ENCODE peak calls at places on chromosomes 7 and 10, in seven cellular contexts. U, N, H, F, L, Q and X are unnamed samples.

GRCh38 chr7:151172273-151173141 is 5.0 kb upstream of the GBX1 start:
- DNase-seq in N (peak), F (peak), L (peak), Q (peak), H (peak), U (no peak), X (peak)

GRCh38 chr10:23917251-23917908 is 291.6 kb upstream of the KIAA1217 start:
- DNase-seq in H (no peak), F (no peak), Q (no peak), N (no peak), L (no peak), U (no peak), X (no peak)

GRCh38 chr7:112566392-112567324 is 85.9 kb downstream of the LSMEM1 start:
- DNase-seq in L (no peak), N (no peak), H (no peak), U (no peak), F (no peak), Q (no peak), X (no peak)

GRCh38 chr10:123043409-123043925 is 34.7 kb downstream of the ACADSB start:
- DNase-seq in Q (peak), N (peak), F (peak), U (peak), H (peak), L (peak), X (peak)

GRCh38 chr7:95229301-95229700 is 95.0 kb downstream of the PON1 start:
- DNase-seq in F (no peak), H (no peak), Q (no peak), U (no peak), L (no peak), N (no peak), X (no peak)

GRCh38 chr10:132910901-132911711 is 31.3 kb downstream of the CFAP46 start:
- DNase-seq in U (no peak), N (peak), H (no peak), L (no peak), F (no peak), Q (no peak), X (no peak)

GRCh38 chr7:36764929-36765328 is 40.6 kb upstream of the AOAH start:
- DNase-seq in H (no peak), N (no peak), F (no peak), Q (no peak), L (no peak), U (no peak), X (no peak)

GRCh38 chr10:34008641-34009040 is 674.2 kb upstream of the NRP1 start:
- DNase-seq in N (no peak), F (no peak), Q (no peak), L (no peak), H (peak), U (no peak), X (no peak)

GRCh38 chr10:132856869-132857524 is 71.0 kb upstream of the NKX6-2 start:
- DNase-seq in F (no peak), U (no peak), N (no peak), Q (no peak), L (no peak), H (no peak), X (no peak)

GRCh38 chr10:69237528-69238159 is 17.5 kb downstream of the HKDC1 start:
- DNase-seq in N (peak), H (peak), L (peak), Q (peak), U (no peak), F (peak), X (peak)

GRCh38 chr7:121755818-121756501 is 117.0 kb upstream of the PTPRZ1 start:
- DNase-seq in U (no peak), N (no peak), L (peak), F (no peak), Q (no peak), H (peak), X (no peak)

GRCh38 chr10:50347394-50347802 is 96.1 kb upstream of the ASAH2 start:
- DNase-seq in L (no peak), U (no peak), Q (peak), F (no peak), H (no peak), N (no peak), X (no peak)

GRCh38 chr7:42107484-42107883 is 129.5 kb downstream of the GLI3 start:
- DNase-seq in L (no peak), U (no peak), N (peak), H (peak), Q (no peak), F (no peak), X (no peak)

GRCh38 chr7:140230517-140230861 is 53.7 kb upstream of the KDM7A start:
- DNase-seq in L (peak), U (no peak), F (no peak), N (peak), H (no peak), Q (no peak), X (no peak)

GRCh38 chr7:73871163-73872011 is 10.4 kb downstream of the TMEM270 start:
- DNase-seq in H (no peak), L (no peak), N (no peak), F (no peak), U (no peak), Q (no peak), X (no peak)

GRCh38 chr10:15316144-15316543 is 54.9 kb downstream of the FAM171A1 start:
- DNase-seq in H (no peak), U (no peak), L (no peak), Q (no peak), F (no peak), N (no peak), X (no peak)

GRCh38 chr10:73635781-73636180 is 5.5 kb downstream of the MYOZ1 start:
- DNase-seq in F (peak), H (no peak), U (no peak), Q (no peak), N (no peak), L (no peak), X (no peak)

GRCh38 chr10:17025444-17026295 is 103.9 kb downstream of the CUBN start:
- DNase-seq in Q (no peak), N (peak), U (peak), L (peak), F (no peak), H (no peak), X (peak)

GRCh38 chr10:61548371-61548770 is 95.2 kb upstream of the TMEM26 start:
- DNase-seq in H (no peak), U (no peak), Q (no peak), F (no peak), L (no peak), N (no peak), X (peak)

GRCh38 chr10:46019541-46020343 is 10.7 kb downstream of the NCOA4 start:
- DNase-seq in Q (peak), U (no peak), H (no peak), F (peak), L (peak), N (no peak), X (no peak)

GRCh38 chr7:73861305-73861704 is 346 bp downstream of the TMEM270 start:
- DNase-seq in N (no peak), L (no peak), U (no peak), Q (no peak), H (no peak), F (no peak), X (no peak)

GRCh38 chr7:101792051-101792651 is 25.3 kb upstream of the CUX1 start:
- DNase-seq in U (peak), F (no peak), Q (no peak), N (peak), L (peak), H (no peak), X (peak)

GRCh38 chr7:41940760-41941343 is 238.0 kb upstream of the INHBA start:
- DNase-seq in U (no peak), H (peak), F (peak), L (peak), N (peak), Q (peak), X (peak)

GRCh38 chr10:110209399-110209925 is 2.1 kb downstream of the MXI1 start:
- DNase-seq in N (peak), U (no peak), F (peak), L (peak), Q (peak), H (no peak), X (peak)

GRCh38 chr7:103009466-103010219 is 65.0 kb downstream of the FBXL13 start:
- DNase-seq in H (no peak), L (peak), U (no peak), F (no peak), Q (peak), N (no peak), X (no peak)

GRCh38 chr10:70254795-70255328 is 21.6 kb upstream of the PPA1 start:
- DNase-seq in U (no peak), Q (no peak), F (no peak), H (no peak), N (no peak), L (no peak), X (no peak)

GRCh38 chr7:99428972-99429566 is 9.5 kb downstream of the PTCD1 start:
- DNase-seq in Q (no peak), H (no peak), L (no peak), N (no peak), F (no peak), U (no peak), X (no peak)

GRCh38 chr7:46569117-46569433 is 648.0 kb upstream of the IGFBP3 start:
- DNase-seq in H (no peak), F (no peak), L (no peak), U (no peak), Q (no peak), N (no peak), X (no peak)

GRCh38 chr10:73771722-73772279 is 10.0 kb upstream of the CHCHD1 start:
- DNase-seq in Q (peak), F (peak), L (peak), H (peak), N (peak), U (no peak), X (peak)

GRCh38 chr7:44378744-44379143 is 53.4 kb upstream of the CAMK2B start:
- DNase-seq in Q (no peak), L (no peak), U (no peak), H (no peak), N (peak), F (no peak), X (peak)

GRCh38 chr7:127815631-127816145 is 163.7 kb downstream of the SND1 start:
- DNase-seq in Q (no peak), N (no peak), U (no peak), L (no peak), F (no peak), H (no peak), X (no peak)

GRCh38 chr7:90910136-90910535 is 314.0 kb downstream of the CDK14 start:
- DNase-seq in N (no peak), L (no peak), Q (no peak), U (no peak), F (no peak), H (no peak), X (no peak)

GRCh38 chr7:26865094-26865388 is 651 bp upstream of the SKAP2 start:
- DNase-seq in N (no peak), U (no peak), H (no peak), L (no peak), F (no peak), Q (no peak), X (no peak)
- H3K4me3 ChIP-seq in N (peak), U (peak), H (peak), L (no peak), F (peak), Q (peak), X (peak)

DNA sequence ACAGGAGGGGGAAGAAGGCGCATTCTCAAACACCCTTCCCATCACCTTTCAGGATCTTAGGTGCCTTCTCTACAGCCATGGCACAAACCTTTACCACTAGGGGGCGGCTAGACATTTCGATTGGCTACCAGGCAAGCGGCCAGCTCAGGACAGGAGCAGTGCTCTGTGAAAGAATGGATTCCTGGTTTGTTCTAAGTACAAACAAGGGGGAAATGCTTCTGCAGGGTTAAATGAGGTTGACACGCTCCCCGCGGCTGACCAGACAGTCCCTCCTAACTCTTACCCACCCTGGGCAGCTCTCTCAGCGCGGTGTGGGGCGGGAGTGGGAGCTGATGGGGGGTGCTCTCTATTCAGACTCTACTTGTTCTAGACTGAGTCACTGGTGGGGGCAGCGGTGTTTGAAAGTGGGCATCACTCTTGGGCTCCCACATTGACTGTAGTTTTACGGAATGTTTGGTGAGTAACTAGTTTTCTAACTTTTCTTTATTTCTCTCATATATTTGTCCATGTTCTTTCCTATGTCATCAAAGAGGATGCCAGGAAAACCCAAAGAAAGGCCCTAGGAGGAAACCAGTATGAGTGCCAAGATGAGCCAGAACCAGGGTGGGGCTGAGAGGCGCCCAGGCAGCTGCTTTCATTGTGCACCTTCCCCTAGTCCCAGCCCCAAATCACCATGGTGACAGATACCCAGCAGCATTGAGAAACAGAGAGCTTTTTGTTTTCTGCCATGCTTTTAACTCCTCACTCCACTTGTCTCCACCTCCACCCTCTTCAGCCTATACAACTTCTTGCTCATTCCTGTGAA is 61.4 kb upstream of the GPR158 start:
- DNase-seq in U (peak), F (peak), L (peak), N (peak), H (peak), Q (peak), X (peak)
- H3K4me3 ChIP-seq in U (no peak), F (no peak), L (no peak), N (no peak), H (no peak), Q (no peak), X (no peak)

GRCh38 chr10:11106621-11107374 is 89.1 kb downstream of the CELF2 start:
- DNase-seq in F (no peak), Q (no peak), H (no peak), L (no peak), N (no peak), U (no peak), X (no peak)

GRCh38 chr10:11107953-11108352 is 90.3 kb downstream of the CELF2 start:
- DNase-seq in U (no peak), H (no peak), Q (no peak), L (no peak), N (no peak), F (no peak), X (no peak)

GRCh38 chr10:11108356-11108755 is 90.7 kb downstream of the CELF2 start:
- DNase-seq in F (no peak), U (no peak), N (no peak), L (no peak), H (no peak), Q (no peak), X (no peak)

GRCh38 chr10:11104772-11105675 is 87.4 kb downstream of the CELF2 start:
- DNase-seq in L (no peak), U (no peak), H (no peak), Q (no peak), N (no peak), F (no peak), X (no peak)

GRCh38 chr10:11105676-11106004 is 88.0 kb downstream of the CELF2 start:
- DNase-seq in U (no peak), F (no peak), H (no peak), L (no peak), Q (no peak), N (no peak), X (no peak)
- H3K4me3 ChIP-seq in U (no peak), F (no peak), H (no peak), L (no peak), Q (no peak), N (no peak), X (no peak)

GRCh38 chr10:43119416-43120115 is 18.7 kb upstream of the CSGALNACT2 start:
- DNase-seq in L (no peak), H (no peak), U (no peak), N (no peak), F (no peak), Q (no peak), X (no peak)
- H3K4me3 ChIP-seq in L (no peak), H (no peak), U (no peak), N (no peak), F (no peak), Q (no peak), X (no peak)

GRCh38 chr7:27097686-27098492 is 2.1 kb upstream of the HOXA1 start:
- DNase-seq in N (no peak), U (no peak), L (no peak), H (no peak), Q (no peak), F (no peak), X (no peak)
- H3K4me3 ChIP-seq in N (no peak), U (no peak), L (no peak), H (peak), Q (peak), F (peak), X (peak)

GRCh38 chr7:157549612-157550299 is 213.0 kb downstream of the DNAJB6 start:
- DNase-seq in N (no peak), H (no peak), U (no peak), F (no peak), Q (no peak), L (no peak), X (no peak)
- H3K4me3 ChIP-seq in N (no peak), H (no peak), U (no peak), F (no peak), Q (no peak), L (no peak), X (no peak)

DNA sequence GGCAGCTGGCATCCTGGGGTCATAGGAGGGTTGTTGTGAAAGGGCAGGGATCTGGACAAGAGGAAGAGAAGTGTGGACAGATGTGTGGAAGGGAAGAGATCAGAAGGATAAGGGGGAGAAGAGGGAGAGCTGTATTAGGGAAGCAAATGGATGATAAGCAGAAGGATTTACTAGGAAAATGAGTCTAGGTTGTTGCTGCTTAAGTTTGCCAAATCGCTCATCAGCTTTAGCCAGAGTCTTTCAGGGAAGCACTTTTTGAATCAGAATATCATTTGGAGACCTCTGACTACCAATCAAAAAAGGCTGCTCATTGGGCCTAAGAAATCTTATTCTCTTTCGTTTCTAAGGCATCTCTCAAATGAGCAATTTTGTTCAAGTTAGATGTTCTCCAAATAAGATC is 2.6 kb upstream of the CSGALNACT2 start:
- DNase-seq in U (no peak), L (no peak), H (no peak), F (no peak), Q (no peak), N (no peak), X (no peak)
- H3K4me3 ChIP-seq in U (no peak), L (no peak), H (no peak), F (no peak), Q (peak), N (no peak), X (no peak)

GRCh38 chr10:125662616-125663015 is 20.3 kb downstream of the TEX36 start:
- DNase-seq in U (no peak), N (no peak), F (no peak), Q (no peak), L (no peak), H (no peak), X (no peak)

GRCh38 chr10:125661942-125662515 is 20.9 kb downstream of the TEX36 start:
- DNase-seq in N (peak), F (no peak), L (no peak), Q (no peak), H (no peak), U (no peak), X (peak)

GRCh38 chr10:125656523-125656922 is 26.4 kb downstream of the TEX36 start:
- DNase-seq in U (no peak), F (no peak), H (no peak), L (no peak), N (no peak), Q (no peak), X (no peak)

DNA sequence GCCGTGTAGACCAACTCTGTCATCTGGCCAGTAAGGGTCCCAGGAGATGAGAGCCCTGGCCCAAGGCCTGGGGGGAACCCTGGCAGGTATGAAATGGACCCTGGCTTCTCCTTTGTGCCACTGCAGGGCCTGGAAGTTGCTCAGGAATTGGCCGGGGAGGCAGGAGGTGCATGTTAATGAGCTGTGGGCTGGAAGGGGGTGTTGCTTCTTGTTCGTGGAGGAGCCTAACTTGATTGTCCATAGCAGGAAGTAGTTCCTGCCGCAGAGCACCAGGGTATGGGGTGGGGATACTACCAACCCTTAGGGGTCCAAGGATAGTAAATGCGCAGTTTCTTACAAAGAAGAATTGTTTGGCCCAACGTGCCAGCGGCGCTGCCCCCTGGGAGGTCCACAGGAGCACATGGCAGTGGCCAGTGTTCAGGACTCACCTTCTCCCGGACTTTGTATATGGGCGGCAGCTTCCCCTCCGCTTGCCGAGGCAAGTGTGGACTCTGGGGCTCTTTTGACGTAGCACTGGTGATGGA is 21.5 kb downstream of the TEX36 start:
- DNase-seq in U (no peak), F (no peak), N (no peak), L (no peak), H (no peak), Q (no peak), X (no peak)
- H3K4me3 ChIP-seq in U (no peak), F (no peak), N (no peak), L (no peak), H (no peak), Q (no peak), X (no peak)

GRCh38 chr7:87215051-87215450 is 4.5 kb downstream of the TMEM243 start:
- DNase-seq in H (no peak), F (no peak), L (no peak), U (no peak), Q (peak), N (no peak), X (no peak)
- H3K4me3 ChIP-seq in H (no peak), F (no peak), L (no peak), U (no peak), Q (peak), N (no peak), X (no peak)

GRCh38 chr10:27744478-27745379 is 890 bp downstream of the MKX start:
- DNase-seq in N (no peak), F (no peak), L (peak), Q (no peak), U (no peak), H (no peak), X (peak)
- H3K4me3 ChIP-seq in N (peak), F (no peak), L (no peak), Q (no peak), U (peak), H (peak), X (no peak)